ENCODE peak calls at places on chromosomes 2 and 18, in six cellular contexts. L is NCI-H460, T is bronchial epithelial cell, E is HuH-7.5, S is cardiac septum, X is AG04449. M is an unnamed sample.

GRCh38 chr2:1648241-1649102 is 95.8 kb downstream of the PXDN start:
- DNase-seq in L (no peak), T (no peak), E (no peak), S (peak; percentile 66), X (no peak), M (no peak)

GRCh38 chr18:63320041-63320689 is 596 bp upstream of the BCL2 start:
- DNase-seq in L (peak; percentile 64), T (peak; percentile 54), E (peak; percentile 64), S (peak; percentile 92), X (no peak), M (peak; percentile 44)

GRCh38 chr2:3405876-3406275 is 26.4 kb downstream of the TRAPPC12 start:
- DNase-seq in L (no peak), T (no peak), E (no peak), S (no peak), X (no peak), M (no peak)

GRCh38 chr2:120692691-120693090 is 43.0 kb upstream of the GLI2 start:
- DNase-seq in L (no peak), T (no peak), E (no peak), S (no peak), X (no peak), M (no peak)

GRCh38 chr2:64244049-64244446 is 99.8 kb upstream of the PELI1 start:
- DNase-seq in L (no peak), T (peak; percentile 84), E (no peak), S (no peak), X (no peak), M (no peak)

GRCh38 chr18:5951515-5952081 is 56.3 kb upstream of the TMEM200C start:
- DNase-seq in L (no peak), T (no peak), E (no peak), S (no peak), X (no peak), M (no peak)

GRCh38 chr2:29855924-29856639 is 65.3 kb downstream of the ALK start:
- DNase-seq in L (no peak), T (no peak), E (no peak), S (no peak), X (no peak), M (no peak)

GRCh38 chr18:50586710-50587109 is 26.8 kb downstream of the MAPK4 start:
- DNase-seq in L (no peak), T (no peak), E (no peak), S (no peak), X (no peak), M (no peak)

GRCh38 chr2:36246320-36246990 is 109.1 kb upstream of the CRIM1 start:
- DNase-seq in L (no peak), T (peak; percentile 11), E (no peak), S (no peak), X (no peak), M (no peak)

GRCh38 chr2:198253995-198254394 is 449.6 kb downstream of the PLCL1 start:
- DNase-seq in L (no peak), T (no peak), E (no peak), S (no peak), X (no peak), M (no peak)

GRCh38 chr2:96180521-96180920 is 28.1 kb downstream of the STARD7 start:
- DNase-seq in L (no peak), T (no peak), E (no peak), S (no peak), X (no peak), M (no peak)